ENCODE peak calls at places on chromosomes 3 and 15, in nine cellular contexts. P is cardiac muscle cell; H is AG08395; A is activated CD8-positive, alpha-beta memory T cell treated with anti-CD3 and anti-CD28 coated beads for 4 hours; Z is Karpas-422; O is GM10248; Q is SK-MEL-5; U is stimulated activated CD4-positive, alpha-beta T cell treated with anti-CD3 and anti-CD28 coated beads, Interleukin-12 subunit alpha, Interleukin-12 subunit beta, amount 100 ng/mL, for 4 hours; F is iris pigment epithelial cell. J is an unnamed sample.

GRCh38 chr15:90690585-90690984 is 26.6 kb upstream of the BLM start:
- DNase-seq in Q (no peak), A (no peak), P (no peak), Z (no peak), H (no peak), U (no peak), O (no peak), F (no peak), J (no peak)

GRCh38 chr15:60059186-60059585 is 55.1 kb downstream of the FOXB1 start:
- DNase-seq in O (no peak), A (no peak), P (no peak), U (no peak), F (no peak), Z (no peak), Q (no peak), H (no peak), J (no peak)

GRCh38 chr3:17258823-17259436 is 374.2 kb downstream of the PLCL2 start:
- DNase-seq in H (peak), U (no peak), P (peak), Z (peak), A (no peak), Q (peak), O (peak), F (peak), J (no peak)

GRCh38 chr3:123076496-123077418 is 9.9 kb downstream of the PDIA5 start:
- DNase-seq in H (no peak), P (no peak), A (no peak), U (no peak), Z (no peak), O (no peak), F (no peak), Q (no peak), J (no peak)

GRCh38 chr15:30923429-30923828 is 19.7 kb downstream of the FAN1 start:
- DNase-seq in H (no peak), U (no peak), O (no peak), A (no peak), Z (no peak), P (no peak), F (no peak), Q (peak), J (no peak)

GRCh38 chr15:53851110-53851833 is 91.8 kb upstream of the WDR72 start:
- DNase-seq in Z (no peak), P (no peak), A (no peak), O (no peak), Q (no peak), H (no peak), U (no peak), F (no peak), J (no peak)

GRCh38 chr15:78306176-78306774 is 6.9 kb upstream of the SKIC8 start:
- DNase-seq in Z (no peak), U (no peak), Q (peak), O (no peak), P (peak), A (no peak), F (peak), H (peak), J (no peak)

GRCh38 chr3:171055336-171056178 is 29.0 kb upstream of the SLC2A2 start:
- DNase-seq in P (peak), Q (no peak), F (peak), H (peak), A (no peak), O (no peak), Z (no peak), U (no peak), J (no peak)

GRCh38 chr15:48440084-48440483 is 108.9 kb downstream of the DUT start:
- DNase-seq in P (peak), Q (no peak), Z (no peak), F (peak), A (no peak), U (no peak), H (peak), O (no peak), J (no peak)

GRCh38 chr15:79067969-79068368 is 22.6 kb downstream of the RASGRF1 start:
- DNase-seq in H (no peak), O (no peak), A (no peak), P (no peak), F (no peak), Z (no peak), Q (no peak), U (no peak), J (no peak)

GRCh38 chr3:189710620-189711388 is 79.6 kb downstream of the TP63 start:
- DNase-seq in Q (no peak), H (peak), O (no peak), Z (no peak), A (no peak), U (no peak), P (peak), F (peak), J (no peak)

GRCh38 chr3:126446301-126446700 is 29.4 kb downstream of the ZXDC start:
- DNase-seq in A (no peak), U (no peak), F (no peak), Z (no peak), Q (no peak), P (no peak), O (no peak), H (no peak), J (no peak)

GRCh38 chr15:60091150-60091549 is 87.0 kb downstream of the FOXB1 start:
- DNase-seq in H (peak), Z (no peak), P (peak), O (no peak), A (no peak), F (peak), U (no peak), Q (no peak), J (no peak)

GRCh38 chr3:70308760-70309159 is 3.7 kb downstream of the MDFIC2 start:
- DNase-seq in P (peak), Q (peak), O (no peak), U (no peak), A (no peak), F (peak), H (no peak), Z (no peak), J (no peak)